ENCODE peak calls at places on chromosomes 6 and 20, in nine cellular contexts. One of them, this sample, is unnamed.

GRCh38 chr6:92011681-92012245 is 1407.6 kb downstream of the EPHA7 start:
- DNase-seq in NCI-H460: no peak
- DNase-seq in A172: no peak
- DNase-seq in cardiac muscle cell: no peak
- DNase-seq in uterus: no peak
- DNase-seq in SW 1271: no peak
- DNase-seq in stimulated activated CD8-positive, alpha-beta memory T cell treated with anti-CD3 and anti-CD28 coated beads, Interleukin-4, amount 100 ng/mL, for 4 hours: no peak
- DNase-seq in stimulated activated CD4-positive, alpha-beta T cell treated with anti-CD3 and anti-CD28 coated beads, Interleukin-2, amount 100 ng/mL, for 48 hours: no peak
- DNase-seq in ecto neural progenitor cell: no peak
- DNase-seq in this sample: no peak

GRCh38 chr6:100269189-100269588 is 195.5 kb downstream of the SIM1 start:
- DNase-seq in NCI-H460: no peak
- DNase-seq in A172: peak; percentile 56
- DNase-seq in cardiac muscle cell: no peak
- DNase-seq in uterus: no peak
- DNase-seq in SW 1271: no peak
- DNase-seq in stimulated activated CD8-positive, alpha-beta memory T cell treated with anti-CD3 and anti-CD28 coated beads, Interleukin-4, amount 100 ng/mL, for 4 hours: no peak
- DNase-seq in stimulated activated CD4-positive, alpha-beta T cell treated with anti-CD3 and anti-CD28 coated beads, Interleukin-2, amount 100 ng/mL, for 48 hours: no peak
- DNase-seq in ecto neural progenitor cell: no peak
- DNase-seq in this sample: no peak

GRCh38 chr6:6368040-6368683 is 47.7 kb upstream of the F13A1 start:
- DNase-seq in NCI-H460: no peak
- DNase-seq in A172: no peak
- DNase-seq in cardiac muscle cell: no peak
- DNase-seq in uterus: no peak
- DNase-seq in SW 1271: no peak
- DNase-seq in stimulated activated CD8-positive, alpha-beta memory T cell treated with anti-CD3 and anti-CD28 coated beads, Interleukin-4, amount 100 ng/mL, for 4 hours: no peak
- DNase-seq in stimulated activated CD4-positive, alpha-beta T cell treated with anti-CD3 and anti-CD28 coated beads, Interleukin-2, amount 100 ng/mL, for 48 hours: no peak
- DNase-seq in ecto neural progenitor cell: no peak
- DNase-seq in this sample: no peak

GRCh38 chr20:10720550-10720949 is 46.8 kb upstream of the JAG1 start:
- DNase-seq in NCI-H460: no peak
- DNase-seq in A172: no peak
- DNase-seq in cardiac muscle cell: no peak
- DNase-seq in uterus: no peak
- DNase-seq in SW 1271: no peak
- DNase-seq in stimulated activated CD8-positive, alpha-beta memory T cell treated with anti-CD3 and anti-CD28 coated beads, Interleukin-4, amount 100 ng/mL, for 4 hours: no peak
- DNase-seq in stimulated activated CD4-positive, alpha-beta T cell treated with anti-CD3 and anti-CD28 coated beads, Interleukin-2, amount 100 ng/mL, for 48 hours: no peak
- DNase-seq in ecto neural progenitor cell: no peak
- DNase-seq in this sample: no peak

GRCh38 chr20:58623579-58624473 is 27.3 kb upstream of the STX16 start:
- DNase-seq in NCI-H460: peak; percentile 79
- DNase-seq in A172: peak; percentile 97
- DNase-seq in cardiac muscle cell: no peak
- DNase-seq in uterus: peak; percentile 86
- DNase-seq in SW 1271: peak; percentile 85
- DNase-seq in stimulated activated CD8-positive, alpha-beta memory T cell treated with anti-CD3 and anti-CD28 coated beads, Interleukin-4, amount 100 ng/mL, for 4 hours: no peak
- DNase-seq in stimulated activated CD4-positive, alpha-beta T cell treated with anti-CD3 and anti-CD28 coated beads, Interleukin-2, amount 100 ng/mL, for 48 hours: no peak
- DNase-seq in ecto neural progenitor cell: no peak
- DNase-seq in this sample: no peak

GRCh38 chr6:25465931-25466330 is 186.1 kb upstream of the SCGN start:
- DNase-seq in NCI-H460: no peak
- DNase-seq in A172: no peak
- DNase-seq in cardiac muscle cell: no peak
- DNase-seq in uterus: no peak
- DNase-seq in SW 1271: no peak
- DNase-seq in stimulated activated CD8-positive, alpha-beta memory T cell treated with anti-CD3 and anti-CD28 coated beads, Interleukin-4, amount 100 ng/mL, for 4 hours: no peak
- DNase-seq in stimulated activated CD4-positive, alpha-beta T cell treated with anti-CD3 and anti-CD28 coated beads, Interleukin-2, amount 100 ng/mL, for 48 hours: no peak
- DNase-seq in ecto neural progenitor cell: no peak
- DNase-seq in this sample: no peak

GRCh38 chr20:12788936-12789335 is 219.8 kb upstream of the SPTLC3 start:
- DNase-seq in NCI-H460: no peak
- DNase-seq in A172: no peak
- DNase-seq in cardiac muscle cell: no peak
- DNase-seq in uterus: no peak
- DNase-seq in SW 1271: no peak
- DNase-seq in stimulated activated CD8-positive, alpha-beta memory T cell treated with anti-CD3 and anti-CD28 coated beads, Interleukin-4, amount 100 ng/mL, for 4 hours: no peak
- DNase-seq in stimulated activated CD4-positive, alpha-beta T cell treated with anti-CD3 and anti-CD28 coated beads, Interleukin-2, amount 100 ng/mL, for 48 hours: no peak
- DNase-seq in ecto neural progenitor cell: no peak
- DNase-seq in this sample: no peak

GRCh38 chr6:73285674-73286283 is 22.8 kb upstream of the KHDC1 start:
- DNase-seq in NCI-H460: no peak
- DNase-seq in A172: peak; percentile 63
- DNase-seq in cardiac muscle cell: peak; percentile 41
- DNase-seq in uterus: no peak
- DNase-seq in SW 1271: no peak
- DNase-seq in stimulated activated CD8-positive, alpha-beta memory T cell treated with anti-CD3 and anti-CD28 coated beads, Interleukin-4, amount 100 ng/mL, for 4 hours: no peak
- DNase-seq in stimulated activated CD4-positive, alpha-beta T cell treated with anti-CD3 and anti-CD28 coated beads, Interleukin-2, amount 100 ng/mL, for 48 hours: no peak
- DNase-seq in ecto neural progenitor cell: no peak
- DNase-seq in this sample: no peak

GRCh38 chr20:58843128-58843556 is 7.6 kb downstream of the GNAS-AS1 start:
- DNase-seq in NCI-H460: no peak
- DNase-seq in A172: no peak
- DNase-seq in cardiac muscle cell: no peak
- DNase-seq in uterus: no peak
- DNase-seq in SW 1271: no peak
- DNase-seq in stimulated activated CD8-positive, alpha-beta memory T cell treated with anti-CD3 and anti-CD28 coated beads, Interleukin-4, amount 100 ng/mL, for 4 hours: no peak
- DNase-seq in stimulated activated CD4-positive, alpha-beta T cell treated with anti-CD3 and anti-CD28 coated beads, Interleukin-2, amount 100 ng/mL, for 48 hours: no peak
- DNase-seq in ecto neural progenitor cell: no peak
- DNase-seq in this sample: no peak

GRCh38 chr6:44067073-44067759 is 60.0 kb downstream of the MRPL14 start:
- DNase-seq in NCI-H460: no peak
- DNase-seq in A172: no peak
- DNase-seq in cardiac muscle cell: no peak
- DNase-seq in uterus: no peak
- DNase-seq in SW 1271: no peak
- DNase-seq in stimulated activated CD8-positive, alpha-beta memory T cell treated with anti-CD3 and anti-CD28 coated beads, Interleukin-4, amount 100 ng/mL, for 4 hours: no peak
- DNase-seq in stimulated activated CD4-positive, alpha-beta T cell treated with anti-CD3 and anti-CD28 coated beads, Interleukin-2, amount 100 ng/mL, for 48 hours: no peak
- DNase-seq in ecto neural progenitor cell: no peak
- DNase-seq in this sample: no peak

GRCh38 chr6:149273318-149273717 is 44.2 kb upstream of the TAB2 start:
- DNase-seq in NCI-H460: no peak
- DNase-seq in A172: no peak
- DNase-seq in cardiac muscle cell: no peak
- DNase-seq in uterus: no peak
- DNase-seq in SW 1271: no peak
- DNase-seq in stimulated activated CD8-positive, alpha-beta memory T cell treated with anti-CD3 and anti-CD28 coated beads, Interleukin-4, amount 100 ng/mL, for 4 hours: no peak
- DNase-seq in stimulated activated CD4-positive, alpha-beta T cell treated with anti-CD3 and anti-CD28 coated beads, Interleukin-2, amount 100 ng/mL, for 48 hours: no peak
- DNase-seq in ecto neural progenitor cell: no peak
- DNase-seq in this sample: no peak

GRCh38 chr6:154457881-154458284 is 52.6 kb downstream of the CNKSR3 start:
- DNase-seq in NCI-H460: no peak
- DNase-seq in A172: no peak
- DNase-seq in cardiac muscle cell: no peak
- DNase-seq in uterus: no peak
- DNase-seq in SW 1271: no peak
- DNase-seq in stimulated activated CD8-positive, alpha-beta memory T cell treated with anti-CD3 and anti-CD28 coated beads, Interleukin-4, amount 100 ng/mL, for 4 hours: no peak
- DNase-seq in stimulated activated CD4-positive, alpha-beta T cell treated with anti-CD3 and anti-CD28 coated beads, Interleukin-2, amount 100 ng/mL, for 48 hours: no peak
- DNase-seq in ecto neural progenitor cell: no peak
- DNase-seq in this sample: no peak

GRCh38 chr6:31271641-31272357 is at the start of gene HLA-C:
- DNase-seq in NCI-H460: peak; percentile 91
- DNase-seq in A172: peak; percentile 96
- DNase-seq in cardiac muscle cell: peak; percentile 93
- DNase-seq in uterus: peak; percentile 92
- DNase-seq in SW 1271: peak; percentile 96
- DNase-seq in stimulated activated CD8-positive, alpha-beta memory T cell treated with anti-CD3 and anti-CD28 coated beads, Interleukin-4, amount 100 ng/mL, for 4 hours: peak; percentile 83
- DNase-seq in stimulated activated CD4-positive, alpha-beta T cell treated with anti-CD3 and anti-CD28 coated beads, Interleukin-2, amount 100 ng/mL, for 48 hours: peak; percentile 74
- DNase-seq in ecto neural progenitor cell: peak; percentile 89
- DNase-seq in this sample: peak; percentile 89

GRCh38 chr6:26575494-26575939 is 21.2 kb upstream of the ABT1 start:
- DNase-seq in NCI-H460: no peak
- DNase-seq in A172: peak; percentile 58
- DNase-seq in cardiac muscle cell: no peak
- DNase-seq in uterus: no peak
- DNase-seq in SW 1271: no peak
- DNase-seq in stimulated activated CD8-positive, alpha-beta memory T cell treated with anti-CD3 and anti-CD28 coated beads, Interleukin-4, amount 100 ng/mL, for 4 hours: no peak
- DNase-seq in stimulated activated CD4-positive, alpha-beta T cell treated with anti-CD3 and anti-CD28 coated beads, Interleukin-2, amount 100 ng/mL, for 48 hours: no peak
- DNase-seq in ecto neural progenitor cell: no peak
- DNase-seq in this sample: no peak

GRCh38 chr20:52432740-52433139 is 241.2 kb upstream of the ZFP64 start:
- DNase-seq in NCI-H460: no peak
- DNase-seq in A172: no peak
- DNase-seq in cardiac muscle cell: no peak
- DNase-seq in uterus: no peak
- DNase-seq in SW 1271: no peak
- DNase-seq in stimulated activated CD8-positive, alpha-beta memory T cell treated with anti-CD3 and anti-CD28 coated beads, Interleukin-4, amount 100 ng/mL, for 4 hours: no peak
- DNase-seq in stimulated activated CD4-positive, alpha-beta T cell treated with anti-CD3 and anti-CD28 coated beads, Interleukin-2, amount 100 ng/mL, for 48 hours: no peak
- DNase-seq in ecto neural progenitor cell: no peak
- DNase-seq in this sample: no peak

GRCh38 chr6:15987569-15987968 is 141.3 kb upstream of the MYLIP start:
- DNase-seq in NCI-H460: no peak
- DNase-seq in A172: peak; percentile 38
- DNase-seq in cardiac muscle cell: peak; percentile 82
- DNase-seq in uterus: no peak
- DNase-seq in SW 1271: no peak
- DNase-seq in stimulated activated CD8-positive, alpha-beta memory T cell treated with anti-CD3 and anti-CD28 coated beads, Interleukin-4, amount 100 ng/mL, for 4 hours: no peak
- DNase-seq in stimulated activated CD4-positive, alpha-beta T cell treated with anti-CD3 and anti-CD28 coated beads, Interleukin-2, amount 100 ng/mL, for 48 hours: no peak
- DNase-seq in ecto neural progenitor cell: no peak
- DNase-seq in this sample: no peak

GRCh38 chr6:139588734-139589418 is 214.4 kb upstream of the CITED2 start:
- DNase-seq in NCI-H460: peak; percentile 20
- DNase-seq in A172: peak; percentile 16
- DNase-seq in cardiac muscle cell: no peak
- DNase-seq in uterus: no peak
- DNase-seq in SW 1271: no peak
- DNase-seq in stimulated activated CD8-positive, alpha-beta memory T cell treated with anti-CD3 and anti-CD28 coated beads, Interleukin-4, amount 100 ng/mL, for 4 hours: no peak
- DNase-seq in stimulated activated CD4-positive, alpha-beta T cell treated with anti-CD3 and anti-CD28 coated beads, Interleukin-2, amount 100 ng/mL, for 48 hours: no peak
- DNase-seq in ecto neural progenitor cell: no peak
- DNase-seq in this sample: no peak

GRCh38 chr20:219290-220115 is 7.6 kb upstream of the DEFB129 start:
- DNase-seq in NCI-H460: peak; percentile 22
- DNase-seq in A172: peak; percentile 34
- DNase-seq in cardiac muscle cell: peak; percentile 6
- DNase-seq in uterus: no peak
- DNase-seq in SW 1271: no peak
- DNase-seq in stimulated activated CD8-positive, alpha-beta memory T cell treated with anti-CD3 and anti-CD28 coated beads, Interleukin-4, amount 100 ng/mL, for 4 hours: no peak
- DNase-seq in stimulated activated CD4-positive, alpha-beta T cell treated with anti-CD3 and anti-CD28 coated beads, Interleukin-2, amount 100 ng/mL, for 48 hours: no peak
- DNase-seq in ecto neural progenitor cell: no peak
- DNase-seq in this sample: no peak

GRCh38 chr6:53986721-53987526 is 124.3 kb upstream of the MLIP start:
- DNase-seq in NCI-H460: no peak
- DNase-seq in A172: no peak
- DNase-seq in cardiac muscle cell: peak; percentile 18
- DNase-seq in uterus: no peak
- DNase-seq in SW 1271: no peak
- DNase-seq in stimulated activated CD8-positive, alpha-beta memory T cell treated with anti-CD3 and anti-CD28 coated beads, Interleukin-4, amount 100 ng/mL, for 4 hours: no peak
- DNase-seq in stimulated activated CD4-positive, alpha-beta T cell treated with anti-CD3 and anti-CD28 coated beads, Interleukin-2, amount 100 ng/mL, for 48 hours: no peak
- DNase-seq in ecto neural progenitor cell: no peak
- DNase-seq in this sample: no peak

GRCh38 chr6:7073082-7073783 is 34.5 kb upstream of the RREB1 start:
- DNase-seq in NCI-H460: no peak
- DNase-seq in A172: no peak
- DNase-seq in cardiac muscle cell: no peak
- DNase-seq in uterus: no peak
- DNase-seq in SW 1271: no peak
- DNase-seq in stimulated activated CD8-positive, alpha-beta memory T cell treated with anti-CD3 and anti-CD28 coated beads, Interleukin-4, amount 100 ng/mL, for 4 hours: no peak
- DNase-seq in stimulated activated CD4-positive, alpha-beta T cell treated with anti-CD3 and anti-CD28 coated beads, Interleukin-2, amount 100 ng/mL, for 48 hours: no peak
- DNase-seq in ecto neural progenitor cell: no peak
- DNase-seq in this sample: no peak

GRCh38 chr6:106927531-106928398 is 46.8 kb downstream of the CD24 start:
- DNase-seq in NCI-H460: peak; percentile 46
- DNase-seq in A172: peak; percentile 41
- DNase-seq in cardiac muscle cell: peak; percentile 91
- DNase-seq in uterus: no peak
- DNase-seq in SW 1271: no peak
- DNase-seq in stimulated activated CD8-positive, alpha-beta memory T cell treated with anti-CD3 and anti-CD28 coated beads, Interleukin-4, amount 100 ng/mL, for 4 hours: no peak
- DNase-seq in stimulated activated CD4-positive, alpha-beta T cell treated with anti-CD3 and anti-CD28 coated beads, Interleukin-2, amount 100 ng/mL, for 48 hours: peak; percentile 18
- DNase-seq in ecto neural progenitor cell: peak; percentile 75
- DNase-seq in this sample: no peak

GRCh38 chr6:6752129-6752528 is 163.6 kb downstream of the LY86 start:
- DNase-seq in NCI-H460: no peak
- DNase-seq in A172: no peak
- DNase-seq in cardiac muscle cell: peak; percentile 42
- DNase-seq in uterus: no peak
- DNase-seq in SW 1271: no peak
- DNase-seq in stimulated activated CD8-positive, alpha-beta memory T cell treated with anti-CD3 and anti-CD28 coated beads, Interleukin-4, amount 100 ng/mL, for 4 hours: no peak
- DNase-seq in stimulated activated CD4-positive, alpha-beta T cell treated with anti-CD3 and anti-CD28 coated beads, Interleukin-2, amount 100 ng/mL, for 48 hours: no peak
- DNase-seq in ecto neural progenitor cell: peak; percentile 55
- DNase-seq in this sample: no peak

GRCh38 chr6:107977283-107977682 is 19.3 kb upstream of the SEC63 start:
- DNase-seq in NCI-H460: no peak
- DNase-seq in A172: peak; percentile 33
- DNase-seq in cardiac muscle cell: no peak
- DNase-seq in uterus: no peak
- DNase-seq in SW 1271: peak; percentile 21
- DNase-seq in stimulated activated CD8-positive, alpha-beta memory T cell treated with anti-CD3 and anti-CD28 coated beads, Interleukin-4, amount 100 ng/mL, for 4 hours: no peak
- DNase-seq in stimulated activated CD4-positive, alpha-beta T cell treated with anti-CD3 and anti-CD28 coated beads, Interleukin-2, amount 100 ng/mL, for 48 hours: no peak
- DNase-seq in ecto neural progenitor cell: no peak
- DNase-seq in this sample: no peak

GRCh38 chr20:59568509-59569024 is 35.8 kb upstream of the PHACTR3 start:
- DNase-seq in NCI-H460: no peak
- DNase-seq in A172: no peak
- DNase-seq in cardiac muscle cell: no peak
- DNase-seq in uterus: no peak
- DNase-seq in SW 1271: no peak
- DNase-seq in stimulated activated CD8-positive, alpha-beta memory T cell treated with anti-CD3 and anti-CD28 coated beads, Interleukin-4, amount 100 ng/mL, for 4 hours: no peak
- DNase-seq in stimulated activated CD4-positive, alpha-beta T cell treated with anti-CD3 and anti-CD28 coated beads, Interleukin-2, amount 100 ng/mL, for 48 hours: no peak
- DNase-seq in ecto neural progenitor cell: no peak
- DNase-seq in this sample: no peak

GRCh38 chr6:150025201-150025917 is at the start of gene RAET1L:
- DNase-seq in NCI-H460: no peak
- DNase-seq in A172: peak; percentile 87
- DNase-seq in cardiac muscle cell: no peak
- DNase-seq in uterus: peak; percentile 35
- DNase-seq in SW 1271: no peak
- DNase-seq in stimulated activated CD8-positive, alpha-beta memory T cell treated with anti-CD3 and anti-CD28 coated beads, Interleukin-4, amount 100 ng/mL, for 4 hours: no peak
- DNase-seq in stimulated activated CD4-positive, alpha-beta T cell treated with anti-CD3 and anti-CD28 coated beads, Interleukin-2, amount 100 ng/mL, for 48 hours: no peak
- DNase-seq in ecto neural progenitor cell: no peak
- DNase-seq in this sample: no peak

GRCh38 chr6:87558446-87558845 is 31.3 kb downstream of the RARS2 start:
- DNase-seq in NCI-H460: no peak
- DNase-seq in A172: no peak
- DNase-seq in cardiac muscle cell: no peak
- DNase-seq in uterus: no peak
- DNase-seq in SW 1271: no peak
- DNase-seq in stimulated activated CD8-positive, alpha-beta memory T cell treated with anti-CD3 and anti-CD28 coated beads, Interleukin-4, amount 100 ng/mL, for 4 hours: no peak
- DNase-seq in stimulated activated CD4-positive, alpha-beta T cell treated with anti-CD3 and anti-CD28 coated beads, Interleukin-2, amount 100 ng/mL, for 48 hours: no peak
- DNase-seq in ecto neural progenitor cell: no peak
- DNase-seq in this sample: no peak

GRCh38 chr20:15638781-15639180 is 934.5 kb downstream of the KIF16B start:
- DNase-seq in NCI-H460: no peak
- DNase-seq in A172: no peak
- DNase-seq in cardiac muscle cell: no peak
- DNase-seq in uterus: no peak
- DNase-seq in SW 1271: no peak
- DNase-seq in stimulated activated CD8-positive, alpha-beta memory T cell treated with anti-CD3 and anti-CD28 coated beads, Interleukin-4, amount 100 ng/mL, for 4 hours: no peak
- DNase-seq in stimulated activated CD4-positive, alpha-beta T cell treated with anti-CD3 and anti-CD28 coated beads, Interleukin-2, amount 100 ng/mL, for 48 hours: no peak
- DNase-seq in ecto neural progenitor cell: no peak
- DNase-seq in this sample: no peak

GRCh38 chr20:16978497-16978896 is 230.3 kb downstream of the OTOR start:
- DNase-seq in NCI-H460: no peak
- DNase-seq in A172: no peak
- DNase-seq in cardiac muscle cell: no peak
- DNase-seq in uterus: no peak
- DNase-seq in SW 1271: no peak
- DNase-seq in stimulated activated CD8-positive, alpha-beta memory T cell treated with anti-CD3 and anti-CD28 coated beads, Interleukin-4, amount 100 ng/mL, for 4 hours: no peak
- DNase-seq in stimulated activated CD4-positive, alpha-beta T cell treated with anti-CD3 and anti-CD28 coated beads, Interleukin-2, amount 100 ng/mL, for 48 hours: no peak
- DNase-seq in ecto neural progenitor cell: no peak
- DNase-seq in this sample: no peak

GRCh38 chr6:40440083-40440482 is 147.1 kb downstream of the LRFN2 start:
- DNase-seq in NCI-H460: no peak
- DNase-seq in A172: no peak
- DNase-seq in cardiac muscle cell: no peak
- DNase-seq in uterus: no peak
- DNase-seq in SW 1271: no peak
- DNase-seq in stimulated activated CD8-positive, alpha-beta memory T cell treated with anti-CD3 and anti-CD28 coated beads, Interleukin-4, amount 100 ng/mL, for 4 hours: no peak
- DNase-seq in stimulated activated CD4-positive, alpha-beta T cell treated with anti-CD3 and anti-CD28 coated beads, Interleukin-2, amount 100 ng/mL, for 48 hours: no peak
- DNase-seq in ecto neural progenitor cell: no peak
- DNase-seq in this sample: peak; percentile 29

GRCh38 chr6:143068001-143068400 is 7.3 kb downstream of the AIG1 start:
- DNase-seq in NCI-H460: no peak
- DNase-seq in A172: no peak
- DNase-seq in cardiac muscle cell: no peak
- DNase-seq in uterus: no peak
- DNase-seq in SW 1271: no peak
- DNase-seq in stimulated activated CD8-positive, alpha-beta memory T cell treated with anti-CD3 and anti-CD28 coated beads, Interleukin-4, amount 100 ng/mL, for 4 hours: no peak
- DNase-seq in stimulated activated CD4-positive, alpha-beta T cell treated with anti-CD3 and anti-CD28 coated beads, Interleukin-2, amount 100 ng/mL, for 48 hours: no peak
- DNase-seq in ecto neural progenitor cell: no peak
- DNase-seq in this sample: no peak

GRCh38 chr6:75065524-75065923 is 140.3 kb downstream of the COL12A1 start:
- DNase-seq in NCI-H460: no peak
- DNase-seq in A172: peak; percentile 29
- DNase-seq in cardiac muscle cell: no peak
- DNase-seq in uterus: peak; percentile 21
- DNase-seq in SW 1271: no peak
- DNase-seq in stimulated activated CD8-positive, alpha-beta memory T cell treated with anti-CD3 and anti-CD28 coated beads, Interleukin-4, amount 100 ng/mL, for 4 hours: no peak
- DNase-seq in stimulated activated CD4-positive, alpha-beta T cell treated with anti-CD3 and anti-CD28 coated beads, Interleukin-2, amount 100 ng/mL, for 48 hours: no peak
- DNase-seq in ecto neural progenitor cell: peak; percentile 46
- DNase-seq in this sample: no peak